ENCODE peak calls at places on chromosomes 5 and 9, in four cellular contexts. F is colonic mucosa, A is HFF-Myc, K is fibroblast of mammary gland. Y is an unnamed sample.
A peak's percentile ranks its signal among the peaks of the same experiment; 100 is the strongest.

GRCh38 chr5:120098902-120099301 is 365.2 kb upstream of the PRR16 start:
- DNase-seq in K (no peak), A (no peak), F (no peak), Y (no peak)

GRCh38 chr9:33659915-33660314 is 135.4 kb upstream of the PRSS3 start:
- DNase-seq in F (no peak), K (no peak), A (no peak), Y (no peak)

GRCh38 chr5:154771383-154771901 is 16.3 kb downstream of the LARP1 start:
- DNase-seq in F (no peak), A (peak; percentile 50), K (peak; percentile 87), Y (no peak)

GRCh38 chr5:33556330-33557328 is 115.9 kb downstream of the TARS1 start:
- DNase-seq in K (peak; percentile 14), A (no peak), F (no peak), Y (peak; percentile 37)

GRCh38 chr5:154972476-154973080 is 31.7 kb downstream of the MRPL22 start:
- DNase-seq in F (no peak), K (peak; percentile 50), A (peak; percentile 24), Y (peak; percentile 63)

GRCh38 chr9:72315510-72316287 is 49.3 kb downstream of the ZFAND5 start:
- DNase-seq in K (peak; percentile 82), A (peak; percentile 81), F (peak; percentile 73), Y (peak; percentile 64)

GRCh38 chr9:115264333-115264732 is 146.4 kb upstream of the TNC start:
- DNase-seq in F (no peak), K (peak; percentile 53), A (no peak), Y (no peak)

GRCh38 chr9:135332979-135333748 is 146.4 kb upstream of the PPP1R26 start:
- DNase-seq in A (no peak), K (no peak), F (no peak), Y (no peak)

GRCh38 chr5:19401032-19401431 is 587.0 kb downstream of the CDH18 start:
- DNase-seq in F (no peak), A (no peak), K (no peak), Y (peak; percentile 53)

GRCh38 chr5:53749611-53750010 is 189.2 kb downstream of the NDUFS4 start:
- DNase-seq in A (peak; percentile 35), F (no peak), K (no peak), Y (no peak)

GRCh38 chr5:171630047-171630669 is 155.5 kb upstream of the SMIM23 start:
- DNase-seq in F (peak; percentile 34), A (no peak), K (peak; percentile 53), Y (peak; percentile 66)

GRCh38 chr5:178192244-178192643 is 5.1 kb upstream of the GMCL2 start:
- DNase-seq in F (no peak), K (peak; percentile 51), A (no peak), Y (peak; percentile 88)

GRCh38 chr9:38068866-38069628 is at the start of gene SHB:
- DNase-seq in K (no peak), F (peak; percentile 81), A (no peak), Y (peak; percentile 69)

GRCh38 chr5:50501510-50502209 is 60.6 kb upstream of the EMB start:
- DNase-seq in K (no peak), F (no peak), A (no peak), Y (no peak)

GRCh38 chr9:77649109-77649812 is 1.1 kb upstream of the GNA14 start:
- DNase-seq in A (peak; percentile 16), K (peak; percentile 48), F (no peak), Y (peak; percentile 14)

GRCh38 chr5:1299961-1300360 is 5.1 kb upstream of the TERT start:
- DNase-seq in K (no peak), A (no peak), F (no peak), Y (no peak)

GRCh38 chr9:89864257-89864656 is 259.4 kb downstream of the GADD45G start:
- DNase-seq in K (no peak), A (no peak), F (no peak), Y (no peak)

GRCh38 chr5:80507663-80508062 is 19.8 kb downstream of the FAM151B start:
- DNase-seq in K (no peak), A (no peak), F (no peak), Y (no peak)

GRCh38 chr9:84846501-84847323 is 177.2 kb downstream of the NTRK2 start:
- DNase-seq in F (no peak), A (no peak), K (no peak), Y (peak; percentile 75)

GRCh38 chr9:101727621-101728524 is 10.6 kb downstream of the GRIN3A start:
- DNase-seq in F (no peak), A (no peak), K (peak; percentile 24), Y (peak; percentile 44)

GRCh38 chr9:34684145-34684544 is 6.9 kb downstream of the CCL19 start:
- DNase-seq in K (no peak), A (no peak), F (no peak), Y (no peak)

GRCh38 chr9:3506164-3506563 is 19.6 kb downstream of the RFX3 start:
- DNase-seq in F (no peak), A (no peak), K (no peak), Y (no peak)

GRCh38 chr9:84785766-84786547 is 116.4 kb downstream of the NTRK2 start:
- DNase-seq in K (no peak), A (no peak), F (no peak), Y (no peak)

GRCh38 chr5:35890021-35890740 is 33.5 kb downstream of the IL7R start:
- DNase-seq in K (no peak), F (no peak), A (no peak), Y (peak; percentile 38)

GRCh38 chr9:114002986-114003740 is 74.9 kb downstream of the AMBP start:
- DNase-seq in K (no peak), F (peak; percentile 11), A (no peak), Y (no peak)

GRCh38 chr5:146233441-146233840 is 30.0 kb downstream of the RBM27 start:
- DNase-seq in K (no peak), F (no peak), A (no peak), Y (no peak)

GRCh38 chr5:149358294-149358651 is 427 bp downstream of the PCYOX1L start:
- DNase-seq in F (peak; percentile 44), A (no peak), K (no peak), Y (peak; percentile 10)

GRCh38 chr9:121598167-121599000 is 53.0 kb upstream of the DAB2IP start:
- DNase-seq in F (peak; percentile 67), A (no peak), K (peak; percentile 50), Y (peak; percentile 91)

GRCh38 chr5:122880170-122880689 is 34.8 kb downstream of the SNX24 start:
- DNase-seq in A (no peak), F (no peak), K (no peak), Y (no peak)

GRCh38 chr9:135516132-135516860 is 4.9 kb upstream of the LCN1 start:
- DNase-seq in F (no peak), K (no peak), A (no peak), Y (no peak)

GRCh38 chr5:133841831-133842750 is 126.3 kb downstream of the C5orf15 start:
- DNase-seq in A (no peak), F (no peak), K (no peak), Y (no peak)

GRCh38 chr9:71758785-71759184 is 9.5 kb downstream of the CEMIP2 start:
- DNase-seq in A (peak; percentile 51), F (peak; percentile 64), K (peak; percentile 50), Y (peak; percentile 80)

GRCh38 chr5:1243487-1244152 is 18.4 kb downstream of the SLC6A18 start:
- DNase-seq in A (no peak), F (no peak), K (no peak), Y (no peak)

DNA sequence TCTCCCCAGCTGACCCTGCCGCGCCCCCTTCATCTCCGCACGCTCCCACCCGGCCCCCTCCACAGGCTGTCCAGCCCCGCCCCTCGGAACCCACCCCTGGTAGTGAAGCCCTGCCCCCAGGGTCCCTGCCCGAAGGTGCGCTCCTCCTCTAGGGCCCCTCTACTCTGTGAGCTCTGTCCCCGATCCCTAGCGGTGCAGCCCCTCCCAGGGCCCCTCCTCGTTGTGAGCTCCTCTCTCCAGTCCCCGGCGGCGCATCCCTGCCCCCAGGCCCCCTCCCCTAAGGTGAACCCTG is 746 bp downstream of the CFAP90 start:
- DNase-seq in F (no peak), K (no peak), A (no peak), Y (no peak)
- H3K4me3 ChIP-seq in F (peak overlapping the region; percentile 49), K (peak overlapping the region; percentile 9), A (peak overlapping the region; percentile 6), Y (peak overlapping the region; percentile 28)

GRCh38 chr5:92945630-92946097 is 635.4 kb downstream of the NR2F1-AS1 start:
- DNase-seq in K (peak; percentile 58), A (peak; percentile 3), F (no peak), Y (no peak)
- TF ChIP-seq CTCF in K (no peak), A (no peak), F (no peak), Y (no peak)

DNA sequence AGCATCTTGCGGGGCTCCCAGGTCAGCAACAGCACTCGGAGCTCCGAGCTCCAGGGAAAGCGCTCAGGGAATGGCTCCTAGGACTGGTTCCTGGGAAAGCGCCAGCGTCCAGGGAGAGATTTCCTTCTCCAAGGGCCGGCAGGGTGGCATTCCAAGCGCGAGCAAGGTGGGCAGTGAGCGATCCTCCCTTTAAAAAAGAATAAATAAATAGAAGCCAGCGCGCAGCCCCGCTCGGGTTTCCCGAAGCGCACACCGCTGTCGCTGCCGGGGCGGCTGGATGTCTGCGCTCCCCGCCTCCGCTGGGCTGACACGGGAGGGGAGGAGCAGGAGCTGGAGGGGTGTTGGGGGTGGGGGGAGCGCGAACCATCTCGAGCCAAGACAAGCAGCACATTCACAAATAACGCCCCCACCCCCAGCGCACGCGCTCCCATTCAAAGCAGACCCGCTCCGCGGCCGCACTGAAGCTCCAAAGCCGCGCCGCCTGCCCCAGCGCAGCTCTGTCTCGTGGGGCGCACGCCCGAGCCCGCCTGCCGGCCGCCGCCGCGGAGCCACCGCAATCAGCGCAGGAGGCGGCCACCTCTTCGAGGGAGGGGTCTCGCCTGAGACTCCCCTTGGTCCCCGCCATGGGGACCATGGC is 327.5 kb downstream of the SH3GL2 start:
- DNase-seq in F (peak; percentile 72), K (no peak), A (no peak), Y (peak; percentile 4)
- H3K4me3 ChIP-seq in F (peak overlapping the region; percentile 59), K (no peak overlapping the region), A (no peak overlapping the region), Y (no peak overlapping the region)

GRCh38 chr9:20689833-20690232 is 5.8 kb downstream of the FOCAD start:
- DNase-seq in F (no peak), K (no peak), A (no peak), Y (no peak)
- TF ChIP-seq CTCF in F (no peak), K (no peak), A (no peak), Y (no peak)

GRCh38 chr5:83364322-83365299 is 106.9 kb upstream of the VCAN start:
- DNase-seq in F (no peak), K (peak; percentile 5), A (no peak), Y (no peak)
- H3K4me3 ChIP-seq in F (no peak overlapping the region), K (no peak overlapping the region), A (no peak overlapping the region), Y (no peak overlapping the region)

DNA sequence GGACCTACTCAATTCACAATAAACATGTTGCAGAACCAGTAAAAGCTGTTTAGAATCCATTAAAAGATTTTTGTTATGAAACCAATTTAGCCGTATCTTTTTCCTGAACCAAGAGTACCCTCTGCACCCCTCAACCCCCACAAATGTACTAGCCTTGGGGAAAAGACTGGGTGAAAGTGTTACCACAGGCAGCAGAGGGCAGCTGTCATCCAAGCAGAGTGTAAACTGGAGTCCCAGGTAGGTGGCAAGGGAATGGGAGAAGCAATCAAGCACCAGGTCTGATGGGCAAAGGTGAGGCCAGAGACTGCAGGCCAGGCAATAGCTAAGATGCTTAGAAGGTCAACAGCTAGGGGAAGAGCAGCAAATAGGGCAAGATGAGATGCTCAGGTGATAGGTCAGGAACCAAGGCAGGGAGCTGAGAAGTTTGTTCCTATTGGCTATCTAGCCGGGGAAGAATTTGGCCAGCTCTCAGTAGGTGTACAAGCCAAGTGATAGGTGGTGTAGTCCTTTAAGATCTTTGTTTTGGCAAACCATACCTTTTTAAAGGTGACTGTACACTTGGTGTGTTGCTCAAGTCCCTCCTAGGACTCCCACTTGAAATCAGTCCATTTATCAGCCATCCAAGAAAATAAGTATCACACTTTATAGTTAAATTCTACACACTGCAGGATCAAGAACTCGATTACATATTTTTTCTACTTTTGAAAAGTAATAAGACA is 77.8 kb upstream of the CCDC112 start:
- DNase-seq in F (no peak), A (no peak), K (no peak), Y (peak; percentile 31)
- TF ChIP-seq CTCF in F (no peak), A (no peak), K (peak; percentile 4), Y (peak; percentile 45)